ENCODE peak calls at places on chromosomes 4 and X, in six cellular contexts. W, K, O, C, U and P are unnamed samples.

GRCh38 chr4:142565771-142566170 is 280.3 kb downstream of the INPP4B start:
- DNase-seq in W (no peak), K (no peak), O (no peak), C (no peak), U (no peak), P (peak)

GRCh38 chrX:39905475-39905889 is 192.3 kb downstream of the BCOR start:
- DNase-seq in W (no peak), K (no peak), O (no peak), C (no peak), U (no peak), P (peak)

GRCh38 chr4:121758896-121759568 is 5.9 kb downstream of the SMIM43 start:
- DNase-seq in W (no peak), K (no peak), O (no peak), C (no peak), U (no peak), P (no peak)

GRCh38 chr4:6192245-6192644 is 8.1 kb downstream of the JAKMIP1 start:
- DNase-seq in W (no peak), K (no peak), O (no peak), C (peak), U (no peak), P (no peak)

GRCh38 chr4:6388713-6389112 is 83.7 kb downstream of the PPP2R2C start:
- DNase-seq in W (no peak), K (no peak), O (no peak), C (no peak), U (no peak), P (no peak)

GRCh38 chr4:110787109-110787508 is 164.2 kb upstream of the PITX2 start:
- DNase-seq in W (no peak), K (no peak), O (no peak), C (no peak), U (no peak), P (no peak)

GRCh38 chr4:128573781-128574508 is 235.6 kb upstream of the JADE1 start:
- DNase-seq in W (no peak), K (no peak), O (no peak), C (peak), U (no peak), P (peak)

GRCh38 chr4:183636488-183636887 is 22.5 kb downstream of the RWDD4 start:
- DNase-seq in W (no peak), K (no peak), O (no peak), C (no peak), U (no peak), P (peak)

GRCh38 chr4:31467781-31468180 is 747.6 kb downstream of the PCDH7 start:
- DNase-seq in W (no peak), K (no peak), O (no peak), C (no peak), U (no peak), P (no peak)

GRCh38 chr4:156751486-156751885 is 220.1 kb downstream of the PDGFC start:
- DNase-seq in W (no peak), K (no peak), O (no peak), C (no peak), U (no peak), P (no peak)

GRCh38 chrX:115337735-115338134 is 48.2 kb downstream of the LUZP4 start:
- DNase-seq in W (no peak), K (no peak), O (no peak), C (no peak), U (no peak), P (no peak)

GRCh38 chr4:157217708-157218107 is 2.8 kb upstream of the GRIA2 start:
- DNase-seq in W (no peak), K (no peak), O (no peak), C (peak), U (no peak), P (peak)

GRCh38 chr4:14265651-14266050 is 638.1 kb upstream of the BOD1L1 start:
- DNase-seq in W (no peak), K (no peak), O (no peak), C (no peak), U (no peak), P (no peak)

GRCh38 chr4:38150021-38150671 is 189.9 kb downstream of the PTTG2 start:
- DNase-seq in W (no peak), K (no peak), O (no peak), C (no peak), U (no peak), P (no peak)

GRCh38 chr4:123649248-123649643 is 252.7 kb downstream of the SPRY1 start:
- DNase-seq in W (no peak), K (no peak), O (no peak), C (no peak), U (no peak), P (no peak)

GRCh38 chrX:139692506-139692849 is 15.5 kb downstream of the MCF2 start:
- DNase-seq in W (no peak), K (no peak), O (no peak), C (no peak), U (no peak), P (no peak)

GRCh38 chr4:16496501-16496900 is 270.2 kb upstream of the TAPT1 start:
- DNase-seq in W (no peak), K (no peak), O (no peak), C (no peak), U (no peak), P (no peak)

GRCh38 chr4:17721496-17722360 is 59.7 kb downstream of the FAM184B start:
- DNase-seq in W (no peak), K (no peak), O (no peak), C (no peak), U (no peak), P (no peak)

GRCh38 chr4:157447195-157447594 is 226.7 kb downstream of the GRIA2 start:
- DNase-seq in W (no peak), K (no peak), O (no peak), C (no peak), U (no peak), P (no peak)

GRCh38 chrX:53048169-53049126 is at the start of gene GPR173:
- DNase-seq in W (no peak), K (no peak), O (no peak), C (no peak), U (no peak), P (peak)

GRCh38 chr4:25973346-25973745 is 59.3 kb downstream of the SMIM20 start:
- DNase-seq in W (no peak), K (no peak), O (no peak), C (no peak), U (no peak), P (no peak)

GRCh38 chr4:23789765-23790164 is 100.1 kb downstream of the PPARGC1A start:
- DNase-seq in W (no peak), K (no peak), O (no peak), C (peak), U (no peak), P (no peak)

GRCh38 chr4:60857354-60857753 is 342.8 kb upstream of the ADGRL3 start:
- DNase-seq in W (no peak), K (no peak), O (no peak), C (no peak), U (no peak), P (no peak)

GRCh38 chr4:108762559-108763225 is at the start of gene ETNPPL:
- DNase-seq in W (no peak), K (no peak), O (no peak), C (peak), U (peak), P (peak)

GRCh38 chr4:118732591-118733330 is 47.6 kb downstream of the METTL14 start:
- DNase-seq in W (no peak), K (no peak), O (no peak), C (no peak), U (no peak), P (no peak)

GRCh38 chr4:184471872-184472539 is 2.3 kb downstream of the IRF2 start:
- DNase-seq in W (peak), K (no peak), O (no peak), C (no peak), U (no peak), P (peak)

GRCh38 chr4:22500831-22501714 is 14.8 kb downstream of the ADGRA3 start:
- DNase-seq in W (no peak), K (no peak), O (no peak), C (no peak), U (no peak), P (peak)

GRCh38 chr4:21768349-21769310 is 179.9 kb downstream of the KCNIP4 start:
- DNase-seq in W (peak), K (no peak), O (no peak), C (peak), U (no peak), P (peak)

GRCh38 chr4:87616268-87616667 is 7.9 kb downstream of the DSPP start:
- DNase-seq in W (no peak), K (no peak), O (no peak), C (no peak), U (no peak), P (no peak)

GRCh38 chr4:99722006-99722405 is 64.4 kb upstream of the C4orf54 start:
- DNase-seq in W (peak), K (no peak), O (no peak), C (no peak), U (no peak), P (no peak)

GRCh38 chrX:34884693-34885277 is 57.8 kb upstream of the FAM47B start:
- DNase-seq in W (no peak), K (no peak), O (no peak), C (no peak), U (no peak), P (no peak)

GRCh38 chr4:101791189-101791572 is 651 bp downstream of the BANK1 start:
- DNase-seq in W (peak), K (no peak), O (no peak), C (no peak), U (no peak), P (peak)